ENCODE peak calls at places on chromosomes 2 and 18, in five cellular contexts. A is thyroid gland, O is foreskin fibroblast, F is PC-3, L is anterior cingulate cortex. B is an unnamed sample.

GRCh38 chr18:76846217-76846616 is 23.9 kb downstream of the ZNF236 start:
- DNase-seq in A (no peak), O (no peak), F (no peak), L (no peak), B (no peak)

GRCh38 chr2:241183221-241183620 is 5.3 kb upstream of the ANO7 start:
- DNase-seq in A (no peak), O (no peak), F (no peak), L (no peak), B (no peak)

GRCh38 chr2:10533811-10534321 is 85.7 kb upstream of the ODC1 start:
- DNase-seq in A (peak), O (no peak), F (peak), L (no peak), B (no peak)

GRCh38 chr2:128402921-128403670 is 84.4 kb upstream of the HS6ST1 start:
- DNase-seq in A (no peak), O (no peak), F (no peak), L (no peak), B (no peak)

GRCh38 chr2:79723830-79724229 is 211.0 kb downstream of the CTNNA2 start:
- DNase-seq in A (no peak), O (peak), F (peak), L (no peak), B (no peak)

GRCh38 chr2:63488118-63488713 is 100.1 kb downstream of the WDPCP start:
- DNase-seq in A (peak), O (peak), F (peak), L (no peak), B (no peak)

GRCh38 chr2:147679664-147680502 is 164.9 kb upstream of the ACVR2A start:
- DNase-seq in A (no peak), O (no peak), F (no peak), L (no peak), B (no peak)

GRCh38 chr2:200592414-200593075 is 6.7 kb downstream of the AOX1 start:
- DNase-seq in A (no peak), O (no peak), F (peak), L (no peak), B (no peak)

GRCh38 chr2:239038773-239039478 is 191.0 kb downstream of the TWIST2 start:
- DNase-seq in A (no peak), O (no peak), F (no peak), L (no peak), B (no peak)

GRCh38 chr2:51919395-51919794 is 887.5 kb upstream of the NRXN1 start:
- DNase-seq in A (no peak), O (peak), F (peak), L (no peak), B (no peak)

GRCh38 chr18:70781860-70782453 is 493.1 kb downstream of the SOCS6 start:
- DNase-seq in A (peak), O (no peak), F (peak), L (no peak), B (peak)

GRCh38 chr2:110114007-110114591 is 1.5 kb downstream of the MALL start:
- DNase-seq in A (peak), O (no peak), F (peak), L (no peak), B (no peak)

GRCh38 chr2:150136407-150136806 is 351.1 kb downstream of the RND3 start:
- DNase-seq in A (no peak), O (peak), F (no peak), L (no peak), B (no peak)

GRCh38 chr2:238596571-238597551 is 170.1 kb downstream of the ASB1 start:
- DNase-seq in A (peak), O (peak), F (peak), L (no peak), B (no peak)

GRCh38 chr18:59416818-59417217 is 57.8 kb upstream of the LMAN1 start:
- DNase-seq in A (no peak), O (no peak), F (no peak), L (no peak), B (no peak)

GRCh38 chr18:1464444-1465217 is 560.0 kb downstream of the ADCYAP1 start:
- DNase-seq in A (no peak), O (no peak), F (no peak), L (no peak), B (peak)

GRCh38 chr18:24584205-24584604 is 123.8 kb downstream of the HRH4 start:
- DNase-seq in A (no peak), O (no peak), F (no peak), L (no peak), B (no peak)

B was measured in CMK.